ENCODE peak calls at places on chromosomes 12 and 14, in eight cellular contexts. L is prostate gland, V is ovary, Z is body of pancreas, K is A549, E is sigmoid colon, M is breast epithelium, U is GM12878. B is an unnamed sample.

GRCh38 chr12:51821423-51822260 is 26.9 kb downstream of the FIGNL2 start:
- DNase-seq in K (no peak), U (no peak), L (no peak), Z (no peak), V (no peak), M (no peak), E (no peak), B (no peak)

GRCh38 chr12:5200276-5201087 is 156.8 kb downstream of the KCNA5 start:
- DNase-seq in E (no peak), U (no peak), Z (peak; percentile 41), V (no peak), K (peak; percentile 33), L (peak; percentile 59), M (peak; percentile 20), B (peak; percentile 23)

GRCh38 chr12:90790747-90791146 is 164.2 kb downstream of the CCER1 start:
- DNase-seq in U (no peak), L (no peak), M (no peak), V (no peak), K (no peak), Z (no peak), E (no peak), B (no peak)

GRCh38 chr12:48160807-48161206 is 3.5 kb upstream of the ASB8 start:
- DNase-seq in E (no peak), Z (no peak), L (no peak), V (no peak), U (no peak), K (no peak), M (no peak), B (peak; percentile 76)

GRCh38 chr14:56221392-56222128 is 103.3 kb downstream of the PELI2 start:
- DNase-seq in V (no peak), E (no peak), Z (no peak), K (no peak), L (no peak), U (no peak), M (no peak), B (no peak)

GRCh38 chr12:68305278-68305677 is 26.9 kb downstream of the MDM1 start:
- DNase-seq in M (no peak), E (no peak), L (no peak), U (peak; percentile 39), K (no peak), V (no peak), Z (no peak), B (no peak)

GRCh38 chr14:95314609-95315008 is 5.1 kb downstream of the CLMN start:
- DNase-seq in M (peak; percentile 70), U (peak; percentile 45), Z (no peak), K (peak; percentile 70), V (no peak), E (no peak), L (peak; percentile 28), B (no peak)

GRCh38 chr12:51391047-51391837 is at the start of gene GALNT6:
- DNase-seq in K (peak; percentile 51), Z (peak; percentile 78), V (no peak), E (no peak), M (no peak), U (no peak), L (peak; percentile 29), B (peak; percentile 63)

GRCh38 chr14:68938515-68939423 is 40.3 kb downstream of the ACTN1 start:
- DNase-seq in L (peak; percentile 77), E (peak; percentile 77), M (no peak), U (no peak), Z (peak; percentile 84), K (peak; percentile 64), V (no peak), B (no peak)

GRCh38 chr12:69534389-69534822 is 50.9 kb upstream of the CCT2 start:
- DNase-seq in Z (peak; percentile 73), L (no peak), M (peak; percentile 66), V (peak; percentile 73), K (peak; percentile 30), E (peak; percentile 84), U (peak; percentile 51), B (peak; percentile 82)

GRCh38 chr12:131057211-131057721 is 103.6 kb downstream of the ADGRD1 start:
- DNase-seq in E (peak; percentile 57), M (no peak), U (no peak), V (no peak), Z (no peak), K (no peak), L (no peak), B (no peak)

GRCh38 chr12:106417926-106418910 is 60.7 kb downstream of the POLR3B start:
- DNase-seq in K (no peak), V (no peak), M (no peak), L (no peak), E (no peak), Z (no peak), U (no peak), B (no peak)

GRCh38 chr12:4036872-4037271 is 163.7 kb upstream of the PARP11 start:
- DNase-seq in E (no peak), Z (no peak), V (no peak), K (no peak), L (no peak), U (no peak), M (no peak), B (no peak)

GRCh38 chr12:118259079-118259478 is 113.6 kb downstream of the TAOK3 start:
- DNase-seq in V (no peak), K (no peak), L (no peak), E (no peak), Z (no peak), M (no peak), U (no peak), B (no peak)

GRCh38 chr12:106170285-106170684 is 31.5 kb upstream of the NUAK1 start:
- DNase-seq in K (no peak), E (no peak), L (no peak), Z (no peak), M (no peak), V (no peak), U (no peak), B (peak; percentile 32)

GRCh38 chr14:66247662-66248061 is 238.5 kb upstream of the CCDC196 start:
- DNase-seq in V (no peak), E (no peak), Z (no peak), L (no peak), M (no peak), K (no peak), U (no peak), B (no peak)

GRCh38 chr12:12902036-12902435 is 10.7 kb downstream of the GPRC5A start:
- DNase-seq in U (no peak), V (peak; percentile 75), M (no peak), K (no peak), L (no peak), Z (no peak), E (no peak), B (no peak)

GRCh38 chr12:42426733-42427132 is 100.8 kb downstream of the PPHLN1 start:
- DNase-seq in E (no peak), M (no peak), V (no peak), Z (no peak), L (no peak), U (no peak), K (peak; percentile 21), B (no peak)

GRCh38 chr12:32922546-32923297 is 26.1 kb upstream of the PKP2 start:
- DNase-seq in V (no peak), K (no peak), M (no peak), Z (no peak), U (no peak), L (no peak), E (no peak), B (no peak)

GRCh38 chr12:55681142-55682077 is 26.3 kb downstream of the ITGA7 start:
- DNase-seq in L (no peak), M (no peak), U (no peak), K (peak; percentile 90), E (peak; percentile 81), Z (peak; percentile 85), V (no peak), B (peak; percentile 89)

GRCh38 chr12:85627584-85627983 is 208.6 kb downstream of the RASSF9 start:
- DNase-seq in U (no peak), K (no peak), L (no peak), E (no peak), V (no peak), Z (no peak), M (no peak), B (no peak)

GRCh38 chr12:46402451-46402850 is 29.9 kb upstream of the SLC38A2 start:
- DNase-seq in K (no peak), V (peak; percentile 67), L (peak; percentile 61), M (no peak), Z (peak; percentile 28), E (peak; percentile 76), U (no peak), B (no peak)

GRCh38 chr12:55818886-55819285 is 1.0 kb downstream of the ORMDL2 start:
- DNase-seq in M (no peak), Z (no peak), L (no peak), K (no peak), E (no peak), V (no peak), U (no peak), B (no peak)

DNA sequence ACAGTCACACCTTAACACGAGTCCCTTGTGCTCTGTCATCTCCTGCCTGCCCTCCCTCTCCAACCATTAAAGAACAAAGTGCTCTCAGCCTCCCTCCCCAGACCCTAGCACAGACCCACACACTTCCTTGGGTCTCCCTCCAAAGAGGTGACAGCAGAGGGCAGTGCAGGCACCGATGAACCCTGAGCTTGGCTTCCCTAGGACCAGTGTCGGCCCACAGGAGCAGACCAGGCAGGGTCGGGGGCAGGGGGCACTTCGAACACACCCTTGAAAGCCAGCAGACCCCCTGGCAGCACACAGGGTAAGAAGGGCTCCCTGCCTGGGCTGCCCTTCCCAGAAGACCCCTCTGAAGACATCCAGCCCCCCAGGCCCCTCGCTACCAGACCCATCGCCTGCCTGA is 7.0 kb downstream of the CDK2AP1 start:
- DNase-seq in M (no peak), U (no peak), L (no peak), K (no peak), V (no peak), Z (no peak), E (no peak), B (no peak)
- TF ChIP-seq CTCF in M (no peak), U (peak; percentile 43), L (no peak), K (no peak), V (no peak), Z (no peak), E (no peak), B (no peak)

GRCh38 chr12:2288471-2288870 is 235.7 kb downstream of the CACNA1C start:
- DNase-seq in V (no peak), Z (no peak), L (no peak), E (no peak), M (no peak), K (no peak), U (no peak), B (no peak)
- H3K4me1 ChIP-seq in V (peaks cover 4% of the 10 kb centered on the region), Z (no peaks in the 10 kb centered on the region), L (peaks cover 10% of the 10 kb centered on the region), E (peaks cover 96% of the 10 kb centered on the region), M (peaks cover 26% of the 10 kb centered on the region), K (no peaks in the 10 kb centered on the region), U (no peaks in the 10 kb centered on the region), B (peaks cover 12% of the 10 kb centered on the region)

DNA sequence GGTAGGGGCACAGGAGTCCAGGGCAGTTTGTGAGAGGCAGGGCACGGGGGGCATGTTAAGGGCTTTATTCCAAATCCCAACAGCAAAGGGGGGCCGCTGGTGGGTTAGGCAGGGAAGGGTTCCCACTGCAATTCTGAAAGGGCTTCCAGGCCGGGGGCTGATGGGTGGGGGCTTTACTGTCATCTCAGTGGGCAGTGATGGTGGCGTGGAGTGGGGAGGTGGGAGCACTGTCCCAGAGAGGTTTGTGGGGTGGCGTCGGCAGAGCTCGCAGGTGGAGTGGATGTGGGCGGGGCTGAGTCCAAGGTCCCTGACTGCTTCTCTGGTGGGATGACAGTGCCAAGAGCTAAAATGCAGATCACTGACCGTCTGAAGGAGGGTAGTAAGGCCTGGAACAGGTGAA is 121.6 kb upstream of the EVL start:
- DNase-seq in Z (no peak), U (no peak), L (no peak), E (peak; percentile 33), V (no peak), M (no peak), K (no peak), B (no peak)
- TF ChIP-seq POLR2A in Z (no peak), U (no peak), L (no peak), E (no peak), V (no peak), M (no peak), K (no peak), B (no peak)

GRCh38 chr12:53996188-53996885 is 3.6 kb upstream of the HOXC9 start:
- DNase-seq in M (no peak), Z (no peak), U (no peak), L (no peak), E (no peak), V (no peak), K (no peak), B (no peak)
- TF ChIP-seq CTCF in M (no peak), Z (no peak), U (no peak), L (no peak), E (no peak), V (no peak), K (no peak), B (no peak)